ENCODE peak calls at places on chromosomes 3 and 15, in ten cellular contexts. One of them, this sample, is unnamed.
A peak's percentile ranks its signal among the peaks of the same experiment; 100 is the strongest.

GRCh38 chr3:118098818-118099217 is 935.8 kb downstream of the IGSF11 start:
- DNase-seq in cardiac muscle cell: no peak
- DNase-seq in fibroblast of lung: no peak
- DNase-seq in ovary: no peak
- DNase-seq in CD8-positive, alpha-beta T cell: no peak
- DNase-seq in IMR-90: peak; percentile 6
- DNase-seq in PC-9: no peak
- DNase-seq in transverse colon: no peak
- DNase-seq in mammary epithelial cell: no peak
- DNase-seq in pancreas: no peak
- DNase-seq in this sample: no peak

GRCh38 chr3:8624612-8625011 is 20.0 kb downstream of the SSUH2 start:
- DNase-seq in PC-9: no peak
- DNase-seq in mammary epithelial cell: no peak
- DNase-seq in fibroblast of lung: no peak
- DNase-seq in ovary: no peak
- DNase-seq in IMR-90: no peak
- DNase-seq in CD8-positive, alpha-beta T cell: no peak
- DNase-seq in pancreas: no peak
- DNase-seq in cardiac muscle cell: no peak
- DNase-seq in transverse colon: no peak
- DNase-seq in this sample: no peak

GRCh38 chr3:48407542-48408099 is 22.3 kb downstream of the PLXNB1 start:
- DNase-seq in transverse colon: no peak
- DNase-seq in PC-9: no peak
- DNase-seq in IMR-90: no peak
- DNase-seq in pancreas: no peak
- DNase-seq in CD8-positive, alpha-beta T cell: peak; percentile 7
- DNase-seq in ovary: no peak
- DNase-seq in cardiac muscle cell: no peak
- DNase-seq in fibroblast of lung: no peak
- DNase-seq in mammary epithelial cell: no peak
- DNase-seq in this sample: no peak

GRCh38 chr3:181879926-181880325 is 168.2 kb downstream of the SOX2 start:
- DNase-seq in mammary epithelial cell: no peak
- DNase-seq in pancreas: no peak
- DNase-seq in fibroblast of lung: no peak
- DNase-seq in CD8-positive, alpha-beta T cell: no peak
- DNase-seq in IMR-90: no peak
- DNase-seq in PC-9: no peak
- DNase-seq in cardiac muscle cell: peak; percentile 11
- DNase-seq in ovary: no peak
- DNase-seq in transverse colon: no peak
- DNase-seq in this sample: peak; percentile 43

GRCh38 chr3:143001034-143001368 is 369 bp upstream of the U2SURP start:
- DNase-seq in PC-9: no peak
- DNase-seq in transverse colon: no peak
- DNase-seq in cardiac muscle cell: no peak
- DNase-seq in IMR-90: no peak
- DNase-seq in CD8-positive, alpha-beta T cell: no peak
- DNase-seq in mammary epithelial cell: no peak
- DNase-seq in fibroblast of lung: no peak
- DNase-seq in pancreas: no peak
- DNase-seq in ovary: no peak
- DNase-seq in this sample: no peak

GRCh38 chr3:43893721-43894120 is 203.0 kb downstream of the ABHD5 start:
- DNase-seq in PC-9: no peak
- DNase-seq in ovary: no peak
- DNase-seq in mammary epithelial cell: no peak
- DNase-seq in pancreas: no peak
- DNase-seq in CD8-positive, alpha-beta T cell: no peak
- DNase-seq in cardiac muscle cell: no peak
- DNase-seq in IMR-90: no peak
- DNase-seq in fibroblast of lung: peak; percentile 12
- DNase-seq in transverse colon: no peak
- DNase-seq in this sample: peak; percentile 52

GRCh38 chr3:124639406-124640237 is 90.6 kb upstream of the UMPS start:
- DNase-seq in IMR-90: no peak
- DNase-seq in fibroblast of lung: no peak
- DNase-seq in ovary: no peak
- DNase-seq in transverse colon: no peak
- DNase-seq in CD8-positive, alpha-beta T cell: no peak
- DNase-seq in pancreas: no peak
- DNase-seq in PC-9: no peak
- DNase-seq in cardiac muscle cell: no peak
- DNase-seq in mammary epithelial cell: no peak
- DNase-seq in this sample: peak; percentile 7

GRCh38 chr3:38028621-38029361 is 651 bp downstream of the PLCD1 start:
- DNase-seq in mammary epithelial cell: no peak
- DNase-seq in PC-9: no peak
- DNase-seq in IMR-90: no peak
- DNase-seq in cardiac muscle cell: no peak
- DNase-seq in CD8-positive, alpha-beta T cell: no peak
- DNase-seq in transverse colon: peak; percentile 6
- DNase-seq in ovary: peak; percentile 63
- DNase-seq in pancreas: no peak
- DNase-seq in fibroblast of lung: no peak
- DNase-seq in this sample: no peak

GRCh38 chr3:105118905-105119304 is 247.8 kb upstream of the ALCAM start:
- DNase-seq in PC-9: no peak
- DNase-seq in pancreas: no peak
- DNase-seq in fibroblast of lung: peak; percentile 20
- DNase-seq in transverse colon: no peak
- DNase-seq in mammary epithelial cell: peak; percentile 51
- DNase-seq in IMR-90: peak; percentile 43
- DNase-seq in CD8-positive, alpha-beta T cell: no peak
- DNase-seq in cardiac muscle cell: peak; percentile 39
- DNase-seq in ovary: no peak
- DNase-seq in this sample: peak; percentile 98

GRCh38 chr3:138400651-138401070 is 33.8 kb upstream of the ESYT3 start:
- DNase-seq in CD8-positive, alpha-beta T cell: no peak
- DNase-seq in pancreas: no peak
- DNase-seq in cardiac muscle cell: no peak
- DNase-seq in fibroblast of lung: no peak
- DNase-seq in transverse colon: no peak
- DNase-seq in ovary: no peak
- DNase-seq in mammary epithelial cell: no peak
- DNase-seq in IMR-90: no peak
- DNase-seq in PC-9: no peak
- DNase-seq in this sample: no peak

GRCh38 chr3:141996437-141996836 is 120.0 kb downstream of the ATP1B3 start:
- DNase-seq in pancreas: no peak
- DNase-seq in mammary epithelial cell: peak; percentile 6
- DNase-seq in CD8-positive, alpha-beta T cell: no peak
- DNase-seq in fibroblast of lung: no peak
- DNase-seq in ovary: no peak
- DNase-seq in PC-9: no peak
- DNase-seq in cardiac muscle cell: no peak
- DNase-seq in transverse colon: no peak
- DNase-seq in IMR-90: no peak
- DNase-seq in this sample: peak; percentile 70

GRCh38 chr3:33064929-33065328 is 32.0 kb downstream of the GLB1 start:
- DNase-seq in IMR-90: no peak
- DNase-seq in CD8-positive, alpha-beta T cell: peak; percentile 40
- DNase-seq in PC-9: no peak
- DNase-seq in transverse colon: no peak
- DNase-seq in pancreas: no peak
- DNase-seq in ovary: no peak
- DNase-seq in cardiac muscle cell: no peak
- DNase-seq in fibroblast of lung: no peak
- DNase-seq in mammary epithelial cell: no peak
- DNase-seq in this sample: peak; percentile 1

GRCh38 chr3:140545756-140546155 is 132.1 kb upstream of the TRIM42 start:
- DNase-seq in CD8-positive, alpha-beta T cell: no peak
- DNase-seq in PC-9: peak; percentile 38
- DNase-seq in ovary: no peak
- DNase-seq in pancreas: no peak
- DNase-seq in mammary epithelial cell: no peak
- DNase-seq in IMR-90: no peak
- DNase-seq in fibroblast of lung: no peak
- DNase-seq in transverse colon: no peak
- DNase-seq in cardiac muscle cell: no peak
- DNase-seq in this sample: no peak

GRCh38 chr3:177852001-177852400 is 654.7 kb upstream of the TBL1XR1 start:
- DNase-seq in PC-9: no peak
- DNase-seq in CD8-positive, alpha-beta T cell: no peak
- DNase-seq in fibroblast of lung: no peak
- DNase-seq in cardiac muscle cell: peak; percentile 73
- DNase-seq in pancreas: no peak
- DNase-seq in transverse colon: no peak
- DNase-seq in mammary epithelial cell: no peak
- DNase-seq in ovary: no peak
- DNase-seq in IMR-90: peak; percentile 27
- DNase-seq in this sample: no peak

GRCh38 chr15:62809106-62809967 is 233.2 kb upstream of the TPM1 start:
- DNase-seq in IMR-90: peak; percentile 88
- DNase-seq in mammary epithelial cell: peak; percentile 32
- DNase-seq in cardiac muscle cell: peak; percentile 38
- DNase-seq in fibroblast of lung: peak; percentile 74
- DNase-seq in transverse colon: no peak
- DNase-seq in CD8-positive, alpha-beta T cell: no peak
- DNase-seq in ovary: no peak
- DNase-seq in pancreas: no peak
- DNase-seq in PC-9: no peak
- DNase-seq in this sample: peak; percentile 59

GRCh38 chr15:23645379-23646164 is 2.1 kb downstream of the MAGEL2 start:
- DNase-seq in CD8-positive, alpha-beta T cell: no peak
- DNase-seq in PC-9: no peak
- DNase-seq in IMR-90: no peak
- DNase-seq in transverse colon: peak; percentile 41
- DNase-seq in pancreas: no peak
- DNase-seq in ovary: no peak
- DNase-seq in fibroblast of lung: no peak
- DNase-seq in mammary epithelial cell: no peak
- DNase-seq in cardiac muscle cell: no peak
- DNase-seq in this sample: no peak

GRCh38 chr3:45638299-45639043 is 43.9 kb downstream of the LIMD1 start:
- DNase-seq in ovary: no peak
- DNase-seq in fibroblast of lung: no peak
- DNase-seq in pancreas: no peak
- DNase-seq in IMR-90: no peak
- DNase-seq in transverse colon: no peak
- DNase-seq in CD8-positive, alpha-beta T cell: no peak
- DNase-seq in mammary epithelial cell: no peak
- DNase-seq in cardiac muscle cell: no peak
- DNase-seq in PC-9: no peak
- DNase-seq in this sample: no peak

GRCh38 chr3:9401986-9402385 is 4.6 kb downstream of the SETD5 start:
- DNase-seq in fibroblast of lung: no peak
- DNase-seq in PC-9: no peak
- DNase-seq in IMR-90: no peak
- DNase-seq in cardiac muscle cell: no peak
- DNase-seq in mammary epithelial cell: no peak
- DNase-seq in transverse colon: no peak
- DNase-seq in CD8-positive, alpha-beta T cell: no peak
- DNase-seq in ovary: no peak
- DNase-seq in pancreas: no peak
- DNase-seq in this sample: no peak

GRCh38 chr3:44125241-44125640 is 116.4 kb upstream of the TOPAZ1 start:
- DNase-seq in PC-9: no peak
- DNase-seq in ovary: no peak
- DNase-seq in fibroblast of lung: peak; percentile 11
- DNase-seq in transverse colon: no peak
- DNase-seq in CD8-positive, alpha-beta T cell: no peak
- DNase-seq in cardiac muscle cell: peak; percentile 46
- DNase-seq in mammary epithelial cell: no peak
- DNase-seq in IMR-90: no peak
- DNase-seq in pancreas: no peak
- DNase-seq in this sample: no peak

GRCh38 chr3:60240558-60240957 is 1010.7 kb downstream of the FHIT start:
- DNase-seq in IMR-90: no peak
- DNase-seq in cardiac muscle cell: no peak
- DNase-seq in transverse colon: peak; percentile 15
- DNase-seq in mammary epithelial cell: no peak
- DNase-seq in CD8-positive, alpha-beta T cell: no peak
- DNase-seq in fibroblast of lung: no peak
- DNase-seq in PC-9: no peak
- DNase-seq in ovary: no peak
- DNase-seq in pancreas: no peak
- DNase-seq in this sample: no peak

GRCh38 chr3:133296315-133296917 is 103.4 kb upstream of the BFSP2 start:
- DNase-seq in transverse colon: no peak
- DNase-seq in CD8-positive, alpha-beta T cell: no peak
- DNase-seq in ovary: no peak
- DNase-seq in IMR-90: no peak
- DNase-seq in PC-9: no peak
- DNase-seq in cardiac muscle cell: no peak
- DNase-seq in fibroblast of lung: no peak
- DNase-seq in pancreas: no peak
- DNase-seq in mammary epithelial cell: no peak
- DNase-seq in this sample: no peak

GRCh38 chr3:15796331-15796730 is 1.4 kb downstream of the ANKRD28 start:
- DNase-seq in fibroblast of lung: no peak
- DNase-seq in pancreas: no peak
- DNase-seq in cardiac muscle cell: no peak
- DNase-seq in mammary epithelial cell: no peak
- DNase-seq in IMR-90: no peak
- DNase-seq in CD8-positive, alpha-beta T cell: no peak
- DNase-seq in PC-9: no peak
- DNase-seq in ovary: no peak
- DNase-seq in transverse colon: no peak
- DNase-seq in this sample: peak; percentile 62
- H3K4me3 ChIP-seq in fibroblast of lung: peak overlapping the region; percentile 80
- H3K4me3 ChIP-seq in pancreas: no peak overlapping the region
- H3K4me3 ChIP-seq in cardiac muscle cell: no peak overlapping the region
- H3K4me3 ChIP-seq in mammary epithelial cell: peak overlapping the region; percentile 70
- H3K4me3 ChIP-seq in IMR-90: peak overlapping the region; percentile 80
- H3K4me3 ChIP-seq in CD8-positive, alpha-beta T cell: no peak overlapping the region
- H3K4me3 ChIP-seq in PC-9: peak overlapping the region; percentile 60
- H3K4me3 ChIP-seq in ovary: peak overlapping the region; percentile 38
- H3K4me3 ChIP-seq in transverse colon: peak overlapping the region; percentile 44
- H3K4me3 ChIP-seq in this sample: peak overlapping the region; percentile 7

GRCh38 chr3:165078293-165078692 is at the start of gene SI:
- DNase-seq in cardiac muscle cell: no peak
- DNase-seq in IMR-90: no peak
- DNase-seq in transverse colon: no peak
- DNase-seq in PC-9: no peak
- DNase-seq in pancreas: no peak
- DNase-seq in ovary: no peak
- DNase-seq in CD8-positive, alpha-beta T cell: no peak
- DNase-seq in fibroblast of lung: no peak
- DNase-seq in mammary epithelial cell: no peak
- DNase-seq in this sample: no peak
- H3K4me3 ChIP-seq in cardiac muscle cell: no peak within 1 kb of the TSS
- H3K4me3 ChIP-seq in IMR-90: no peak within 1 kb of the TSS
- H3K4me3 ChIP-seq in transverse colon: peak within 1 kb of the TSS; percentile 28
- H3K4me3 ChIP-seq in PC-9: no peak within 1 kb of the TSS
- H3K4me3 ChIP-seq in pancreas: no peak within 1 kb of the TSS
- H3K4me3 ChIP-seq in ovary: no peak within 1 kb of the TSS
- H3K4me3 ChIP-seq in CD8-positive, alpha-beta T cell: no peak within 1 kb of the TSS
- H3K4me3 ChIP-seq in fibroblast of lung: no peak within 1 kb of the TSS
- H3K4me3 ChIP-seq in mammary epithelial cell: no peak within 1 kb of the TSS
- H3K4me3 ChIP-seq in this sample: no peak within 1 kb of the TSS

GRCh38 chr3:15065550-15066007 is 464 bp upstream of the MRPS25 start:
- DNase-seq in transverse colon: no peak
- DNase-seq in cardiac muscle cell: no peak
- DNase-seq in mammary epithelial cell: no peak
- DNase-seq in fibroblast of lung: no peak
- DNase-seq in ovary: peak; percentile 28
- DNase-seq in IMR-90: no peak
- DNase-seq in pancreas: no peak
- DNase-seq in PC-9: no peak
- DNase-seq in CD8-positive, alpha-beta T cell: no peak
- DNase-seq in this sample: no peak
- H3K4me3 ChIP-seq in transverse colon: peak overlapping the region; percentile 67
- H3K4me3 ChIP-seq in cardiac muscle cell: peak overlapping the region; percentile 85
- H3K4me3 ChIP-seq in mammary epithelial cell: peak overlapping the region; percentile 96
- H3K4me3 ChIP-seq in fibroblast of lung: peak overlapping the region; percentile 87
- H3K4me3 ChIP-seq in ovary: peak overlapping the region; percentile 89
- H3K4me3 ChIP-seq in IMR-90: peak overlapping the region; percentile 93
- H3K4me3 ChIP-seq in pancreas: peak overlapping the region; percentile 88
- H3K4me3 ChIP-seq in PC-9: peak overlapping the region; percentile 97
- H3K4me3 ChIP-seq in CD8-positive, alpha-beta T cell: peak overlapping the region; percentile 96
- H3K4me3 ChIP-seq in this sample: peak overlapping the region; percentile 97

GRCh38 chr3:10470666-10471336 is 34.6 kb downstream of the ATP2B2 start:
- DNase-seq in CD8-positive, alpha-beta T cell: no peak
- DNase-seq in transverse colon: no peak
- DNase-seq in ovary: no peak
- DNase-seq in mammary epithelial cell: no peak
- DNase-seq in cardiac muscle cell: no peak
- DNase-seq in fibroblast of lung: no peak
- DNase-seq in PC-9: no peak
- DNase-seq in pancreas: no peak
- DNase-seq in IMR-90: no peak
- DNase-seq in this sample: no peak
- H3K4me3 ChIP-seq in CD8-positive, alpha-beta T cell: no peak overlapping the region
- H3K4me3 ChIP-seq in transverse colon: no peak overlapping the region
- H3K4me3 ChIP-seq in ovary: no peak overlapping the region
- H3K4me3 ChIP-seq in mammary epithelial cell: no peak overlapping the region
- H3K4me3 ChIP-seq in cardiac muscle cell: no peak overlapping the region
- H3K4me3 ChIP-seq in fibroblast of lung: no peak overlapping the region
- H3K4me3 ChIP-seq in PC-9: no peak overlapping the region
- H3K4me3 ChIP-seq in pancreas: no peak overlapping the region
- H3K4me3 ChIP-seq in IMR-90: no peak overlapping the region
- H3K4me3 ChIP-seq in this sample: no peak overlapping the region